ENCODE peak calls at places on chromosomes 12 and 14, in nine cellular contexts. O, Q, W, I, L, R, C, P and H are unnamed samples.

GRCh38 chr14:22174412-22174811 is 414.6 kb downstream of the DAD1 start:
- DNase-seq in O (no peak), Q (no peak), W (no peak), I (no peak), L (no peak), R (no peak), C (no peak), P (no peak), H (no peak)

GRCh38 chr12:6264402-6265037 is 46.0 kb upstream of the PLEKHG6 start:
- DNase-seq in O (no peak), Q (no peak), W (no peak), I (peak), L (no peak), R (no peak), C (no peak), P (no peak), H (no peak)

GRCh38 chr14:64421166-64421565 is 33.0 kb downstream of the MTHFD1 start:
- DNase-seq in O (no peak), Q (peak), W (no peak), I (no peak), L (no peak), R (peak), C (no peak), P (no peak), H (peak)

GRCh38 chr14:20427231-20428009 is 8.5 kb downstream of the KLHL33 start:
- DNase-seq in O (no peak), Q (peak), W (no peak), I (no peak), L (no peak), R (peak), C (peak), P (peak), H (peak)

GRCh38 chr12:19082365-19082911 is 47.1 kb upstream of the PLEKHA5 start:
- DNase-seq in O (no peak), Q (no peak), W (no peak), I (no peak), L (no peak), R (no peak), C (no peak), P (no peak), H (no peak)

GRCh38 chr12:6927999-6928702 is 392 bp downstream of the ATN1 start:
- DNase-seq in O (no peak), Q (no peak), W (no peak), I (peak), L (no peak), R (no peak), C (no peak), P (no peak), H (no peak)

GRCh38 chr12:2641761-2642160 is 153.0 kb upstream of the FKBP4 start:
- DNase-seq in O (peak), Q (no peak), W (no peak), I (no peak), L (no peak), R (no peak), C (no peak), P (no peak), H (no peak)

GRCh38 chr14:64702493-64703392 is 1.5 kb upstream of the PLEKHG3 start:
- DNase-seq in O (peak), Q (no peak), W (peak), I (peak), L (peak), R (no peak), C (no peak), P (no peak), H (no peak)

GRCh38 chr12:109626378-109627115 is 53.0 kb downstream of the MVK start:
- DNase-seq in O (no peak), Q (no peak), W (no peak), I (no peak), L (no peak), R (no peak), C (no peak), P (no peak), H (no peak)

GRCh38 chr12:111103583-111103982 is 183.2 kb upstream of the MYL2 start:
- DNase-seq in O (no peak), Q (no peak), W (no peak), I (no peak), L (no peak), R (no peak), C (no peak), P (no peak), H (no peak)

GRCh38 chr12:21989819-21990412 is 48.7 kb upstream of the ABCC9 start:
- DNase-seq in O (no peak), Q (peak), W (no peak), I (no peak), L (no peak), R (peak), C (peak), P (no peak), H (peak)

GRCh38 chr12:43347026-43347425 is 205.0 kb downstream of the ADAMTS20 start:
- DNase-seq in O (no peak), Q (no peak), W (no peak), I (no peak), L (no peak), R (no peak), C (no peak), P (no peak), H (no peak)

GRCh38 chr12:21893924-21894323 is 47.3 kb downstream of the ABCC9 start:
- DNase-seq in O (no peak), Q (no peak), W (no peak), I (no peak), L (no peak), R (no peak), C (no peak), P (no peak), H (no peak)

GRCh38 chr14:71680733-71681387 is 251.4 kb upstream of the RGS6 start:
- DNase-seq in O (no peak), Q (no peak), W (no peak), I (no peak), L (no peak), R (no peak), C (no peak), P (no peak), H (no peak)

DNA sequence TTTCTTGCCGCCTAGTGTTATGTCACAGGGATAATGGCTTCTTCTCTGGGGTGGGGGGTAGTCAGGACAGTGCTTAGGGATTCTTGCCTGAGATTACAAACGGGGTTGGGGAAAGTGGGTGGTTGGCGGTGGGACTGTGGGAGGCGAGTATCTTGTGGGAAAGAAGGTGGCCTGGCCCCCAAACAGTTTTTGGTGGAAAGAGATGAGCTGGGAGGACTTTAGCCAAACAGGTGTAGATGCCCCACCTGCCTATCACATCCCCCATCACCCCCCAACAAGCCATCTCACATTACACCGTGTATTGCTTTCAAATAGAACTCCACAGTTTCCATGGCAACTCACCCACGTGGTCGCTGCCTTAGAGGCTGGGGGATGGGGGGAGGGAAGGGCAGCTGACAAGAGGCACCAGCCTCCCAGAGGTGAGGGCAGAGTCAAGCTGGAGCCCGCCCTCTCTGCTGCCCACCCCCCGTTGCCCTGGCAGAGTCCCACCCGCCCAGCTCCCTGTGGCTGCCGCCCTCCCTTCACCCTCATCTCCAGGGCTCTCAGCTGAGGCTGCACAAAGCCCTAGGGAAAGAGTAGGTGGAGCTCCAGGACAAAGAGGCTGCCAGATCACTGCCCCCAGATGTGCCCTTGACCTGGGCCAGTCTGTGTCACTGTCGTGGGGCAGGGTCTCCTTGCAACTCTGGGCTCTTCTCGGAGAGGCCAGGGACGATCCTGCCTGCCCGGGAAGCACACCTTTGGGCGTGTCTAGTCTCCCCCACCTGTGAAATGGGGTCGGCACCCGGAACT is 98.3 kb downstream of the LRRC74A start:
- DNase-seq in O (no peak), Q (peak), W (no peak), I (peak), L (no peak), R (no peak), C (no peak), P (no peak), H (peak)
- H3K27ac ChIP-seq in O (no peak), Q (no peak), W (no peak), I (no peak), L (no peak), R (no peak), C (no peak), P (no peak), H (no peak)

GRCh38 chr12:132196038-132196872 is 52.0 kb downstream of the NOC4L start:
- DNase-seq in O (no peak), Q (no peak), W (no peak), I (no peak), L (no peak), R (peak), C (no peak), P (no peak), H (no peak)

GRCh38 chr12:132194556-132194955 is 50.3 kb downstream of the NOC4L start:
- DNase-seq in O (no peak), Q (no peak), W (no peak), I (no peak), L (no peak), R (no peak), C (no peak), P (no peak), H (no peak)

GRCh38 chr12:132191715-132192553 is 47.7 kb downstream of the NOC4L start:
- DNase-seq in O (no peak), Q (no peak), W (no peak), I (no peak), L (no peak), R (no peak), C (no peak), P (no peak), H (no peak)

GRCh38 chr12:132196873-132197390 is 52.7 kb downstream of the NOC4L start:
- DNase-seq in O (no peak), Q (no peak), W (no peak), I (no peak), L (no peak), R (no peak), C (no peak), P (no peak), H (no peak)

GRCh38 chr12:132194056-132194455 is 49.8 kb downstream of the NOC4L start:
- DNase-seq in O (no peak), Q (no peak), W (no peak), I (no peak), L (no peak), R (no peak), C (no peak), P (no peak), H (no peak)
- H3K27ac ChIP-seq in O (no peak), Q (no peak), W (no peak), I (no peak), L (no peak), R (no peak), C (no peak), P (no peak), H (no peak)

GRCh38 chr12:122050706-122051105 is 27.9 kb upstream of the MLXIP start:
- DNase-seq in O (no peak), Q (no peak), W (no peak), I (no peak), L (no peak), R (no peak), C (no peak), P (no peak), H (no peak)
- H3K27ac ChIP-seq in O (no peak), Q (peak), W (peak), I (peak), L (no peak), R (no peak), C (no peak), P (no peak), H (no peak)

DNA sequence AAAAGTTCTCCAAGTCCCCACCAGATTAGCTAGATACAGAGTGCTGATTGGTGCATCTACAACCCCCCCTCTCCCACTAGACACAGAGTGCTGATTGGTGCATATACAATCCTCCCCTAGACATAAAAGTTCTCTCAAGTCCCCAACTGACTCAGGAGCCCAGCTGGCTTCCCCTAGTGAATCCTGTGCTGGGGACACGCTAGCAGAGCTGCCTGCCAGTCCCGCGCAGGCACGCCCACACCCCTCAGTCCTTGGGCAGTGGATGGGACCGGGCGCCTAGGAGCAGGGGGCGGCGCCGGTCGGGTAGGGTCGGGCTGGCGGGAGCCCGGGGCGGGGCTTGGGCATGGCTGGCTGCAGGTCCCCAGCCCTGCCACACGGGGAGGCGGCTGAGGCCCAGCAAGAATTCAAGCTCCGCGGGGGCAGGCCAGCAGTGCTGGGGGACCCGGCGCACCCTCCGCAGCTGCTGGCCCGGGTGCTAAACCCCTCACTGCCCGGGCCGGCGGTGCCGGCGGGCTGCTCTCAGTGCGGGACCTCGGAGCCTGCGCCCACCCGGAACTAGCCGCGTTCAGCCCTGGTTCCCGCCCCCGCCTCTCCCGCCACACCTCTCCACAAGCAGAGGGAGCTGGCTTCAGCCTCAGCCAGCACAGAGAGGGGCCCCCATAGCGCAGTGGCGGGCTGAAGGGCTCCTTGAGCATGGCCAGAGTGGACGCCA is 64.3 kb upstream of the DDHD1 start:
- DNase-seq in O (peak), Q (peak), W (peak), I (peak), L (peak), R (peak), C (peak), P (no peak), H (peak)
- H3K27ac ChIP-seq in O (no peak), Q (no peak), W (peak), I (no peak), L (no peak), R (no peak), C (no peak), P (no peak), H (no peak)

GRCh38 chr12:120116792-120117651 is 469 bp upstream of the RAB35 start:
- DNase-seq in O (peak), Q (peak), W (peak), I (peak), L (peak), R (no peak), C (peak), P (peak), H (peak)

GRCh38 chr12:120119395-120119973 is 2.9 kb upstream of the RAB35 start:
- DNase-seq in O (no peak), Q (no peak), W (no peak), I (no peak), L (no peak), R (no peak), C (no peak), P (peak), H (peak)

GRCh38 chr12:120118710-120119097 is 2.2 kb upstream of the RAB35 start:
- DNase-seq in O (no peak), Q (no peak), W (no peak), I (no peak), L (no peak), R (no peak), C (peak), P (no peak), H (no peak)

GRCh38 chr12:120116443-120116791 is at the start of gene RAB35:
- DNase-seq in O (no peak), Q (no peak), W (no peak), I (no peak), L (no peak), R (peak), C (no peak), P (no peak), H (no peak)

GRCh38 chr12:120117961-120118709 is 1.6 kb upstream of the RAB35 start:
- DNase-seq in O (no peak), Q (no peak), W (no peak), I (no peak), L (no peak), R (no peak), C (peak), P (no peak), H (peak)
- H3K27ac ChIP-seq in O (peak), Q (peak), W (peak), I (peak), L (peak), R (peak), C (peak), P (peak), H (peak)

DNA sequence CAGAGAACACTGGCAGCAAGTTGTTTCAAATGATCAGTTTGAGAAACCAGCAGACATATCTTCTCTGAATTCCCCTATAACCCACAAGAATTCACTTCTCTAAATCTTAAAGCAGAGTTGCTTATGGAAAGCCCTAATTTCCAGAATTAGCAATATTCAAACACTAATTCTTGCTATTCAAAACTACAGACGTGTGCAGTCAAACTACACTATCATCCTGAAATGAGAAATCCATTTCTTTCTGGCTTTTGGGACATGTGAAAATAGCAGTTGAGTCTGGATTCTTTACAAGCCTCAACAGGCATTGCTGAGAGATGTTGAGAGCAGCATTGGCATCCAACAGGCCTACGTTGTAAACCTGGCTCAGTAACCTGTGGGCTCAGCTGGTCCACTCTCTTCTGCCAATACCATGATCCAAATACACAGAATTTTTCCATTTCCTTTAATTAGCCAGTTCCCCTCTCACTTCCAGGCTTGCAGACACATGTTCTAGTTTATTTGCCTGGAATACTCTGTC is 74.6 kb upstream of the TMTC1 start:
- DNase-seq in O (no peak), Q (no peak), W (no peak), I (no peak), L (no peak), R (no peak), C (no peak), P (no peak), H (no peak)
- H3K27ac ChIP-seq in O (no peak), Q (no peak), W (no peak), I (no peak), L (no peak), R (no peak), C (no peak), P (no peak), H (no peak)

GRCh38 chr12:12538535-12538934 is 24.1 kb downstream of the DUSP16 start:
- DNase-seq in O (no peak), Q (no peak), W (no peak), I (no peak), L (no peak), R (no peak), C (no peak), P (no peak), H (no peak)

GRCh38 chr12:12540261-12541013 is 22.2 kb downstream of the DUSP16 start:
- DNase-seq in O (no peak), Q (no peak), W (no peak), I (no peak), L (no peak), R (no peak), C (no peak), P (no peak), H (no peak)

GRCh38 chr12:12537421-12537820 is 25.2 kb downstream of the DUSP16 start:
- DNase-seq in O (no peak), Q (no peak), W (no peak), I (no peak), L (no peak), R (no peak), C (no peak), P (no peak), H (no peak)

GRCh38 chr12:12541782-12542181 is 20.9 kb downstream of the DUSP16 start:
- DNase-seq in O (no peak), Q (no peak), W (no peak), I (no peak), L (no peak), R (no peak), C (no peak), P (no peak), H (no peak)

GRCh38 chr12:12539411-12539810 is 23.3 kb downstream of the DUSP16 start:
- DNase-seq in O (no peak), Q (no peak), W (no peak), I (no peak), L (no peak), R (no peak), C (no peak), P (no peak), H (no peak)
- H3K27ac ChIP-seq in O (no peak), Q (no peak), W (peak), I (no peak), L (no peak), R (no peak), C (no peak), P (no peak), H (no peak)

DNA sequence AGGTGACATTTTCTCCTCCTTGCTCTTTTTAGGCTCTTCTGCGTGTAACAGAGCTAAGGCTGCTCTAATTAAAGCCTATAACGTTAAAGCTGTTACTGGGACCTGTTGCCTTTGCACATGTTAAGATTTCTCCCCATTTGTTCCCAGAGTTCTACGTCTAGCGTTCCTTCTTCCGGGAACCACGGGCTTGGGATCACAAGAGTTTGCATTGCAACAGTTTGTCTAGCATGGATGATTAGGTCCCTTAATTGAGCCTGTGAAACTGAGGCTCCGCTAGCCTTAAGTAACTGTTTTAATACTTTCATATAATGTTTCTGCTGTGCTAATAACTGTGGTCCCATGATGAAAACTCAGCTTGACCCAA is 16.7 kb upstream of the LYZ start:
- DNase-seq in O (no peak), Q (no peak), W (no peak), I (no peak), L (no peak), R (no peak), C (no peak), P (no peak), H (no peak)
- H3K27ac ChIP-seq in O (no peak), Q (no peak), W (peak), I (peak), L (peak), R (no peak), C (no peak), P (no peak), H (no peak)

GRCh38 chr12:68641138-68641537 is 30.4 kb downstream of the RAP1B start:
- DNase-seq in O (no peak), Q (no peak), W (no peak), I (no peak), L (no peak), R (no peak), C (no peak), P (no peak), H (no peak)
- H3K27ac ChIP-seq in O (no peak), Q (no peak), W (no peak), I (no peak), L (peak), R (no peak), C (no peak), P (peak), H (no peak)